ENCODE peak calls at places on chromosomes 3 and 15, in seven cellular contexts. One of them, this sample, is unnamed.

GRCh38 chr3:134020135-134020680 is 9.5 kb downstream of the SLCO2A1 start:
- DNase-seq in type B pancreatic cell: peak; percentile 54
- DNase-seq in IMR-90: no peak
- DNase-seq in osteoblast: no peak
- DNase-seq in mammary epithelial cell: no peak
- DNase-seq in cardiac muscle cell: no peak
- DNase-seq in astrocyte of the spinal cord: no peak
- DNase-seq in this sample: no peak

GRCh38 chr3:195107593-195107992 is 163.4 kb downstream of the XXYLT1 start:
- DNase-seq in astrocyte of the spinal cord: no peak
- DNase-seq in cardiac muscle cell: no peak
- DNase-seq in osteoblast: peak; percentile 84
- DNase-seq in type B pancreatic cell: no peak
- DNase-seq in mammary epithelial cell: no peak
- DNase-seq in IMR-90: no peak
- DNase-seq in this sample: no peak

GRCh38 chr15:33008284-33009011 is 186.1 kb downstream of the FMN1 start:
- DNase-seq in astrocyte of the spinal cord: peak; percentile 84
- DNase-seq in type B pancreatic cell: no peak
- DNase-seq in mammary epithelial cell: no peak
- DNase-seq in cardiac muscle cell: no peak
- DNase-seq in osteoblast: no peak
- DNase-seq in IMR-90: peak; percentile 81
- DNase-seq in this sample: no peak

GRCh38 chr3:9311265-9311664 is 51.6 kb upstream of the THUMPD3 start:
- DNase-seq in IMR-90: no peak
- DNase-seq in mammary epithelial cell: no peak
- DNase-seq in osteoblast: no peak
- DNase-seq in astrocyte of the spinal cord: no peak
- DNase-seq in type B pancreatic cell: no peak
- DNase-seq in cardiac muscle cell: no peak
- DNase-seq in this sample: peak; percentile 31

GRCh38 chr3:133937756-133938601 is 42.3 kb upstream of the RAB6B start:
- DNase-seq in type B pancreatic cell: peak; percentile 45
- DNase-seq in cardiac muscle cell: no peak
- DNase-seq in IMR-90: peak; percentile 70
- DNase-seq in astrocyte of the spinal cord: peak; percentile 83
- DNase-seq in osteoblast: peak; percentile 43
- DNase-seq in mammary epithelial cell: no peak
- DNase-seq in this sample: no peak

GRCh38 chr3:11452988-11453847 is 181.0 kb downstream of the ATG7 start:
- DNase-seq in IMR-90: peak; percentile 81
- DNase-seq in type B pancreatic cell: no peak
- DNase-seq in mammary epithelial cell: peak; percentile 25
- DNase-seq in osteoblast: peak; percentile 73
- DNase-seq in astrocyte of the spinal cord: peak; percentile 91
- DNase-seq in cardiac muscle cell: no peak
- DNase-seq in this sample: peak; percentile 58

GRCh38 chr15:97692317-97693015 is 268.0 kb upstream of the ARRDC4 start:
- DNase-seq in type B pancreatic cell: no peak
- DNase-seq in astrocyte of the spinal cord: no peak
- DNase-seq in cardiac muscle cell: peak; percentile 27
- DNase-seq in osteoblast: no peak
- DNase-seq in mammary epithelial cell: no peak
- DNase-seq in IMR-90: no peak
- DNase-seq in this sample: no peak

GRCh38 chr3:53493997-53494791 is at the start of gene CACNA1D:
- DNase-seq in mammary epithelial cell: peak; percentile 31
- DNase-seq in type B pancreatic cell: peak; percentile 73
- DNase-seq in IMR-90: no peak
- DNase-seq in cardiac muscle cell: peak; percentile 67
- DNase-seq in astrocyte of the spinal cord: no peak
- DNase-seq in osteoblast: peak; percentile 88
- DNase-seq in this sample: no peak

GRCh38 chr3:25293736-25294135 is 134.3 kb upstream of the RARB start:
- DNase-seq in type B pancreatic cell: no peak
- DNase-seq in astrocyte of the spinal cord: no peak
- DNase-seq in osteoblast: no peak
- DNase-seq in mammary epithelial cell: peak; percentile 60
- DNase-seq in IMR-90: no peak
- DNase-seq in cardiac muscle cell: no peak
- DNase-seq in this sample: no peak

GRCh38 chr15:76470691-76471090 is 134.1 kb downstream of the ISL2 start:
- DNase-seq in type B pancreatic cell: no peak
- DNase-seq in osteoblast: no peak
- DNase-seq in astrocyte of the spinal cord: peak; percentile 73
- DNase-seq in IMR-90: peak; percentile 67
- DNase-seq in cardiac muscle cell: no peak
- DNase-seq in mammary epithelial cell: peak; percentile 14
- DNase-seq in this sample: no peak

GRCh38 chr3:13091898-13092620 is 18.8 kb upstream of the IQSEC1 start:
- DNase-seq in osteoblast: peak; percentile 98
- DNase-seq in cardiac muscle cell: peak; percentile 84
- DNase-seq in type B pancreatic cell: peak; percentile 87
- DNase-seq in IMR-90: peak; percentile 60
- DNase-seq in mammary epithelial cell: peak; percentile 52
- DNase-seq in astrocyte of the spinal cord: peak; percentile 72
- DNase-seq in this sample: peak; percentile 95

GRCh38 chr15:36605626-36606263 is 26.3 kb downstream of the CDIN1 start:
- DNase-seq in cardiac muscle cell: peak; percentile 88
- DNase-seq in IMR-90: no peak
- DNase-seq in type B pancreatic cell: no peak
- DNase-seq in astrocyte of the spinal cord: no peak
- DNase-seq in osteoblast: no peak
- DNase-seq in mammary epithelial cell: no peak
- DNase-seq in this sample: no peak

GRCh38 chr3:11582123-11582968 is 61.4 kb downstream of the VGLL4 start:
- DNase-seq in type B pancreatic cell: no peak
- DNase-seq in astrocyte of the spinal cord: peak; percentile 94
- DNase-seq in cardiac muscle cell: peak; percentile 65
- DNase-seq in osteoblast: peak; percentile 91
- DNase-seq in mammary epithelial cell: peak; percentile 63
- DNase-seq in IMR-90: peak; percentile 89
- DNase-seq in this sample: no peak

GRCh38 chr3:66486187-66486586 is 14.6 kb downstream of the LRIG1 start:
- DNase-seq in IMR-90: peak; percentile 48
- DNase-seq in osteoblast: no peak
- DNase-seq in mammary epithelial cell: no peak
- DNase-seq in type B pancreatic cell: no peak
- DNase-seq in cardiac muscle cell: no peak
- DNase-seq in astrocyte of the spinal cord: no peak
- DNase-seq in this sample: no peak

GRCh38 chr15:28885630-28886430 is at the start of gene APBA2:
- DNase-seq in mammary epithelial cell: peak; percentile 23
- DNase-seq in IMR-90: peak; percentile 41
- DNase-seq in astrocyte of the spinal cord: peak; percentile 37
- DNase-seq in osteoblast: peak; percentile 92
- DNase-seq in cardiac muscle cell: peak; percentile 66
- DNase-seq in type B pancreatic cell: no peak
- DNase-seq in this sample: peak; percentile 56

GRCh38 chr15:45790325-45790943 is 155.6 kb downstream of the SQOR start:
- DNase-seq in type B pancreatic cell: no peak
- DNase-seq in IMR-90: peak; percentile 7
- DNase-seq in osteoblast: peak; percentile 38
- DNase-seq in mammary epithelial cell: peak; percentile 6
- DNase-seq in cardiac muscle cell: peak; percentile 43
- DNase-seq in astrocyte of the spinal cord: no peak
- DNase-seq in this sample: peak; percentile 47
- TF ChIP-seq CTCF in type B pancreatic cell: peak; percentile 75
- TF ChIP-seq CTCF in IMR-90: peak; percentile 47
- TF ChIP-seq CTCF in osteoblast: peak; percentile 64
- TF ChIP-seq CTCF in mammary epithelial cell: peak; percentile 75
- TF ChIP-seq CTCF in cardiac muscle cell: peak; percentile 65
- TF ChIP-seq CTCF in astrocyte of the spinal cord: peak; percentile 45
- TF ChIP-seq CTCF in this sample: peak; percentile 79

GRCh38 chr3:76724075-76724474 is 315.8 kb upstream of the ROBO2 start:
- DNase-seq in osteoblast: no peak
- DNase-seq in astrocyte of the spinal cord: no peak
- DNase-seq in cardiac muscle cell: no peak
- DNase-seq in IMR-90: no peak
- DNase-seq in type B pancreatic cell: no peak
- DNase-seq in mammary epithelial cell: no peak
- DNase-seq in this sample: no peak
- TF ChIP-seq CTCF in osteoblast: no peak
- TF ChIP-seq CTCF in astrocyte of the spinal cord: no peak
- TF ChIP-seq CTCF in cardiac muscle cell: no peak
- TF ChIP-seq CTCF in IMR-90: no peak
- TF ChIP-seq CTCF in type B pancreatic cell: peak; percentile 44
- TF ChIP-seq CTCF in mammary epithelial cell: no peak
- TF ChIP-seq CTCF in this sample: no peak

DNA sequence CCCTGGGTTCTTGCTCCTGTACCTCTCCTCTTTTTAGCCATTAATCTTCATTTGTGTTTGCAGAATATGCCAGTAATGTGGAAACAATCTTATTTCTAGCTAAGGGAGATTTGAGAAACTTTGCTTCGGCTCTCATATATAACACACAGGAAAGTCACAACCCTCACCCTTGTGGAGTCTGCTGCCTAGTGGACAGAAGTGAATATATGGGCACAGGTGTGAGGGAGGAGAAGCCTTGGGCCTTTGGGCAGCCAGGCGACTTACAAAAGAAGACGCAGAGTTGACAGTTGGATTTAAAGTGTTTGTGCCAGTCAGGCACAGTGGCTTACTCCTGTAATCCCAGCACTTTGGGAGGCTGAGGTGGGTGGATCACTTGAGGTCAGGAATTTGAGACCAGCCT is 181.8 kb upstream of the TBL1XR1 start:
- DNase-seq in mammary epithelial cell: no peak
- DNase-seq in IMR-90: no peak
- DNase-seq in cardiac muscle cell: no peak
- DNase-seq in osteoblast: no peak
- DNase-seq in astrocyte of the spinal cord: no peak
- DNase-seq in type B pancreatic cell: no peak
- DNase-seq in this sample: peak; percentile 25
- TF ChIP-seq CTCF in mammary epithelial cell: no peak
- TF ChIP-seq CTCF in IMR-90: no peak
- TF ChIP-seq CTCF in cardiac muscle cell: no peak
- TF ChIP-seq CTCF in osteoblast: no peak
- TF ChIP-seq CTCF in astrocyte of the spinal cord: no peak
- TF ChIP-seq CTCF in type B pancreatic cell: no peak
- TF ChIP-seq CTCF in this sample: peak; percentile 21

DNA sequence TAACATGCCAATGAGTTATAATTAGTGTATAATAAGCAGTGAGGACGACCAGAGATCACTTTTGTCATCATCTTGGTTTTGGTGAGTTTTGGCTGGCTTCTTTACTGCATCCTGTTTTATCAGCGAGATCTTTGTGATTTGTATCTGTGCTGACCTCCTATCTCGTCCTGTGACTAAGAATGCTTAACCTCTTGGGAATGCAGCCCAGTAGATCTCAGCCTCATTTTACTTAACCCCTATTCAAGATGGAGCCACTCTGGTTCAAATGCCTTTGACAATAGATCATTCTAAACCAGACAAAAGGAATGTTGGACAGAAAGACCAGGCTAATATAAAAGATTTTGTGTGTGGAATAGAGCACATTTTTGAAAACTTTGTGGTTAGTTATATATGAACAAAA is 618.5 kb upstream of the BCHE start:
- DNase-seq in type B pancreatic cell: no peak
- DNase-seq in mammary epithelial cell: peak; percentile 17
- DNase-seq in osteoblast: no peak
- DNase-seq in IMR-90: peak; percentile 47
- DNase-seq in cardiac muscle cell: no peak
- DNase-seq in astrocyte of the spinal cord: peak; percentile 12
- DNase-seq in this sample: peak; percentile 66
- TF ChIP-seq CTCF in type B pancreatic cell: no peak
- TF ChIP-seq CTCF in mammary epithelial cell: no peak
- TF ChIP-seq CTCF in osteoblast: no peak
- TF ChIP-seq CTCF in IMR-90: no peak
- TF ChIP-seq CTCF in cardiac muscle cell: no peak
- TF ChIP-seq CTCF in astrocyte of the spinal cord: no peak
- TF ChIP-seq CTCF in this sample: no peak

DNA sequence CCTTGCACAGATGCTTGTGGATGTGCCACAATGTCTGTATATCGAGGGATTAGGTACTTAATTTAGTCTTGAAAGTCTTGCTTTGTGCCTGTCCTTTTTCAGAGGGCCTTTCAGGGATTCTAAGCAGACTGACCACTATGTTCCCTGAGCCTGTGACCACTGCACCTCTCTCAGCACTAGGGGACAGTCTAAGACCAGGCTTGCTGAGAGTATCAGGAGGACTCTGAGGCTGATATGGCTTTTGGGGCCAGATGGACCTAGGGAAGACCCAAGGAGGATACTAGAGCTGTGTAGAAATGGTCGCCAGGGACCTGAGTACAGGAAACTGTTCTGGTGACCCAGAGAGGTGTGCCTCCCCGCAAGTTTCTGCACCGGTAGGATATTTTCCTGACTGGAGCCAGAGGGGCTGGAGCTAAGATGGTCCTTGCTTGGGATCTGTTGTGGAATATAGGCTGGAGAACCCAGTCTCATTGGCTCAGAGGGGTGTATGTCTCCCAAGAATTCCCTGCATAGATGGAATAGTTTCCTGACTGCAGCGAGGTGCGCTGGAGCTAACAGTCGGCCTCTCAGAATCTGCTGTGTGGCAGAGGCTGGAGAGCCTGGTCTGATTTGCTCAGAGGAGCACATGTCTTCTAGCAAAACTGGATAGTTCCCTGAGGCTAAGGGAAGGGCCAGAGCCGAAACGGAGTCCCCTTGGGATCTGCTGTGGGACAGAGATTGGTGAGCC is 213.2 kb upstream of the DCBLD2 start:
- DNase-seq in type B pancreatic cell: no peak
- DNase-seq in mammary epithelial cell: peak; percentile 60
- DNase-seq in cardiac muscle cell: peak; percentile 31
- DNase-seq in osteoblast: peak; percentile 42
- DNase-seq in astrocyte of the spinal cord: peak; percentile 61
- DNase-seq in IMR-90: peak; percentile 69
- DNase-seq in this sample: peak; percentile 72
- TF ChIP-seq CTCF in type B pancreatic cell: peak; percentile 64
- TF ChIP-seq CTCF in mammary epithelial cell: peak; percentile 96
- TF ChIP-seq CTCF in cardiac muscle cell: peak; percentile 97
- TF ChIP-seq CTCF in osteoblast: peak; percentile 98
- TF ChIP-seq CTCF in astrocyte of the spinal cord: peak; percentile 93
- TF ChIP-seq CTCF in IMR-90: peak; percentile 93
- TF ChIP-seq CTCF in this sample: peak; percentile 94

DNA sequence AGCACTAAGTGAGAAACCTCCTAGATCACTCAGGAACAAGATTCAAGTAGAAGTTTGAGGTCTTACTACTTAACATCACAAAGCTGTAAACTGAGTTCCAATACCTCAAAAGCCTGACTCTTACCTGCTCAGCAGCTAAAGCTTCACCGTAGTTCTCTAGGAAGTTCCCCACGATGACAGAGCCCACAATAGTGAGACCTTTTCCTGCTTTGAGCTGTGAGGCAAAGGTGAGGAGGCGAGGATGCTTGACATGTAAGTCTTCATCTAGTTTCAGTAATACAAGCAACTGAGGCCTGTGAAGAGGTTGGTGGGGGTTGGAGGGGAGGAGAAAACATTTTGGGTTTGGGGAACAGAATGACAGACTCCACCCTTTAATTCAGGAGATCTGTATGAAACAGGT is 15.7 kb downstream of the EMC4 start:
- DNase-seq in mammary epithelial cell: no peak
- DNase-seq in type B pancreatic cell: no peak
- DNase-seq in osteoblast: no peak
- DNase-seq in cardiac muscle cell: no peak
- DNase-seq in astrocyte of the spinal cord: no peak
- DNase-seq in IMR-90: no peak
- DNase-seq in this sample: no peak
- TF ChIP-seq CTCF in mammary epithelial cell: no peak
- TF ChIP-seq CTCF in type B pancreatic cell: no peak
- TF ChIP-seq CTCF in osteoblast: no peak
- TF ChIP-seq CTCF in cardiac muscle cell: no peak
- TF ChIP-seq CTCF in astrocyte of the spinal cord: no peak
- TF ChIP-seq CTCF in IMR-90: no peak
- TF ChIP-seq CTCF in this sample: no peak

This sample was measured in PC-3.